ENCODE peak calls at places on chromosomes 6 and 20, in four cellular contexts. W is adrenal gland, J is spleen, T is sigmoid colon. R is an unnamed sample.
A peak's percentile ranks its signal among the peaks of the same experiment; 100 is the strongest.

GRCh38 chr20:17617212-17617867 is 47.5 kb downstream of the DSTN start:
- DNase-seq in T (peak; percentile 87), W (peak; percentile 72), J (peak; percentile 81), R (peak; percentile 76)

GRCh38 chr6:8589941-8590676 is 154.8 kb upstream of the SLC35B3 start:
- DNase-seq in W (no peak), J (no peak), T (no peak), R (no peak)

GRCh38 chr6:158086706-158087518 is 81.2 kb downstream of the SERAC1 start:
- DNase-seq in W (peak; percentile 41), J (no peak), T (peak; percentile 83), R (no peak)

GRCh38 chr20:43188234-43188653 is 1.5 kb downstream of the PTPRT start:
- DNase-seq in W (no peak), T (no peak), J (no peak), R (no peak)

GRCh38 chr6:138577151-138577915 is 78.0 kb upstream of the NHSL1 start:
- DNase-seq in T (no peak), J (no peak), W (no peak), R (no peak)

GRCh38 chr6:100475554-100476325 is 11.0 kb upstream of the SIM1 start:
- DNase-seq in J (no peak), T (no peak), W (no peak), R (no peak)

GRCh38 chr20:63873477-63873971 is 8.5 kb downstream of the TPD52L2 start:
- DNase-seq in J (peak; percentile 89), W (peak; percentile 69), T (peak; percentile 82), R (no peak)

GRCh38 chr6:16419636-16420331 is 181.4 kb downstream of the GMPR start:
- DNase-seq in T (no peak), W (no peak), J (no peak), R (no peak)

GRCh38 chr6:149888113-149888512 is 9.8 kb downstream of the RAET1E start:
- DNase-seq in W (peak; percentile 75), T (no peak), J (no peak), R (no peak)
- H3K27ac ChIP-seq in W (peak overlapping the region; percentile 17), T (no peak overlapping the region), J (no peak overlapping the region), R (no peak overlapping the region)

GRCh38 chr6:159461266-159461665 is 231.8 kb downstream of the SOD2 start:
- DNase-seq in W (no peak), J (no peak), T (no peak), R (no peak)
- H3K4me1 ChIP-seq in W (no peaks in the 10 kb centered on the region), J (no peaks in the 10 kb centered on the region), T (no peaks in the 10 kb centered on the region), R (no peaks in the 10 kb centered on the region)

DNA sequence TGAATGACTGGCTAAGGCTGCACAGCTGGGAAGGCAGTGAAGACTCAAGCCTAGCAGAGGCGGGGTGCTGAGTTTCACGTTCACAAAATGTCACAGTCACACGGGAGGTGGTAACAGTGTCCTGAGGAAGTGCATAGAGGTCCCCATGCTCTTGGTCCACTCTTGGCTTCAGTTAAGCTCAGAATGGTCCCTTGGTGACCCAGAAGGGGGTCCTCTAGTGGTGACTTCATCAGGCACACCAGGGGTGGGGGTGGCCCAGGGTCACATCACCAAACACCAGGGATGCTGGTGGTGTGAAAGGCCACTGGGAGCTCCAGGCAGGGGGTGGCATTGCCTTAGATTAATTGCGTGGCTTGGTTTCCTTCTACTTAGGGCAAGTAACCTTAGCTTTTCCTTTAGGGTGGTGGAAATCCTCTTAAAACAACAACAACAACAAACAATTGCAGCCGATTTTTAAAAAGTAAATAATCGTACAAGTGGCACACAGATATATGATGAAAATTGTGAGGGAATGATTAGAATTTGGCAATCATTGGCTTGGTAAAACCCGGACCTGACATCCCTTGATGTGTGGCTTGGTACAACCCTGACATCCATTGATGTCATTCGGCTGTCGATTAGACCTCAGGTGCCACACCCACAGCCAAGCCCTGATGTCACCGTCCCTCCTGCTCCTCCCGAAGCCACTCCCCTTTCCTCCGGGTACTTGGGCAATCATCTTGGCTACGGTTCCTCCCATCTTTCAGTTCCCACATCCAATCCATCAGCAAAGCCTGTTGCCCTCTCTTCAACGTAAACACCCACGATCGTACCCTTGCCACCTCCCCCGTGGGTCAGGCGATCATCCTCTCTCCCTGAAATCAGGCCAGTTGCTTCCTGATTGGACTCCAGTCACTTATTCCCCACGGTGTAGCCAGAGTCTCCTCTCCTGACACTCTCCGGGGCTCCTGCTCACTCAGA is 44.8 kb downstream of the SULF2 start:
- DNase-seq in J (peak; percentile 80), W (no peak), T (peak; percentile 72), R (no peak)
- H3K27ac ChIP-seq in J (no peak overlapping the region), W (no peak overlapping the region), T (no peak overlapping the region), R (no peak overlapping the region)

GRCh38 chr6:35407086-35407485 is 45.1 kb upstream of the FANCE start:
- DNase-seq in T (no peak), W (no peak), J (no peak), R (no peak)

GRCh38 chr6:35411066-35411465 is 41.1 kb upstream of the FANCE start:
- DNase-seq in T (no peak), W (no peak), J (no peak), R (no peak)

GRCh38 chr6:35412102-35412501 is 40.0 kb upstream of the FANCE start:
- DNase-seq in J (no peak), T (no peak), W (no peak), R (no peak)

GRCh38 chr6:35406666-35407065 is 45.5 kb upstream of the FANCE start:
- DNase-seq in W (no peak), T (no peak), J (no peak), R (no peak)

GRCh38 chr6:35409245-35409644 is 42.9 kb upstream of the FANCE start:
- DNase-seq in J (no peak), T (no peak), W (no peak), R (no peak)
- H3K4me1 ChIP-seq in J (peaks cover 4% of the 10 kb centered on the region), T (no peaks in the 10 kb centered on the region), W (no peaks in the 10 kb centered on the region), R (no peaks in the 10 kb centered on the region)

GRCh38 chr20:57397693-57398108 is 6.5 kb downstream of the RBM38 start:
- DNase-seq in T (peak; percentile 75), W (no peak), J (peak; percentile 93), R (no peak)
- H3K27ac ChIP-seq in T (peak overlapping the region; percentile 92), W (no peak overlapping the region), J (peak overlapping the region; percentile 84), R (no peak overlapping the region)

GRCh38 chr6:107490568-107491058 is 696 bp downstream of the SOBP start:
- DNase-seq in W (peak; percentile 14), J (no peak), T (peak; percentile 65), R (no peak)
- H3K4me1 ChIP-seq in W (peaks cover 51% of the 10 kb centered on the region), J (peaks cover 36% of the 10 kb centered on the region), T (no peaks in the 10 kb centered on the region), R (no peaks in the 10 kb centered on the region)

DNA sequence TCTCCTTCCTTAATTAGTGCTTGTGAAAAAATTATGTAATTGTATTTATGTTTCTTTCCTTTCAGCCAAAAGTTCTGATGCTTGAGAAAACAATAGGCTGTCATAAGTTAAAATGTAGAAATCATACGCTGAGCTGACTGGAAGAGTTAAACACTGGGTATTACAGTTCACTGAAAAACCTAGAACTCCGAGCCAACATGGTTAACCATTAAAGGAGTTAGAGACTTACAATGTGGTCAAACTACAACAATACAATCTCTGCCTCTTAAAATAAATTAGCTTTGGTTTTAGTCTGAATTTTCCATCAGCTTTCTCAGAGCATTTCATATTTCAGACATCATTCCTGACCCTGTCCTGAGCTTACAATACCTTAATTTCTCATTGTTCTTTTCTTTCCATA is 91.1 kb downstream of the COL12A1 start:
- DNase-seq in J (no peak), T (no peak), W (no peak), R (no peak)
- H3K27ac ChIP-seq in J (no peak overlapping the region), T (peak overlapping the region; percentile 64), W (no peak overlapping the region), R (no peak overlapping the region)